ENCODE peak calls at places on chromosomes 5 and 9, in nine cellular contexts. Z is endothelial cell; Q is HCEC 1CT; C is neural progenitor cell; W is lung; T is SW480; O is activated effector memory CD4-positive, alpha-beta T cell treated with anti-CD3 and anti-CD28 coated beads, Interleukin-2, amount 50 U/mL, for 16 hours; X is GM20000; H is stimulated activated CD8-positive, alpha-beta memory T cell treated with anti-CD3 and anti-CD28 coated beads, Interleukin-15, amount 100 ng/mL, for 48 hours. G is an unnamed sample.

GRCh38 chr9:112348257-112348992 is 15.0 kb upstream of the PTBP3 start:
- DNase-seq in Z (peak; percentile 27), Q (peak; percentile 63), T (no peak), W (peak; percentile 86), C (peak; percentile 47), O (peak; percentile 89), H (peak; percentile 66), X (peak; percentile 27), G (peak; percentile 83)

GRCh38 chr9:97983524-97984187 is 515 bp downstream of the ANP32B start:
- DNase-seq in H (peak; percentile 21), O (peak; percentile 88), Z (peak; percentile 48), Q (peak; percentile 36), X (peak; percentile 79), C (peak; percentile 68), T (peak; percentile 36), W (peak; percentile 52), G (peak; percentile 75)

GRCh38 chr9:132744881-132745761 is 74.9 kb downstream of the GTF3C4 start:
- DNase-seq in W (no peak), Q (no peak), H (no peak), C (peak; percentile 85), O (no peak), Z (no peak), X (no peak), T (no peak), G (peak; percentile 29)

GRCh38 chr9:35791321-35791921 is at the start of gene NPR2:
- DNase-seq in C (peak; percentile 79), Q (peak; percentile 26), T (no peak), Z (peak; percentile 31), W (no peak), O (no peak), H (no peak), X (no peak), G (peak; percentile 71)

GRCh38 chr5:59188415-59189225 is 605.7 kb downstream of the RAB3C start:
- DNase-seq in O (peak; percentile 79), W (peak; percentile 72), Q (peak; percentile 70), Z (peak; percentile 60), X (peak; percentile 51), C (peak; percentile 88), T (peak; percentile 70), H (peak; percentile 26), G (peak; percentile 88)

GRCh38 chr5:28734396-28734795 is 1696.0 kb upstream of the CDH9 start:
- DNase-seq in H (no peak), C (no peak), T (no peak), Q (peak; percentile 81), W (no peak), O (no peak), Z (no peak), X (no peak), G (no peak)

GRCh38 chr9:31637265-31637664 is 747.2 kb upstream of the ACO1 start:
- DNase-seq in O (no peak), H (no peak), Z (no peak), C (no peak), T (no peak), W (no peak), Q (no peak), X (no peak), G (no peak)

GRCh38 chr9:112970939-112971338 is 41.1 kb downstream of the ZNF883 start:
- DNase-seq in Q (no peak), T (peak; percentile 42), H (no peak), X (no peak), O (no peak), C (no peak), Z (no peak), W (no peak), G (no peak)

GRCh38 chr5:124156408-124157027 is 589.9 kb downstream of the ZNF608 start:
- DNase-seq in W (no peak), X (no peak), C (no peak), H (no peak), T (no peak), O (no peak), Z (no peak), Q (peak; percentile 9), G (no peak)

GRCh38 chr9:74777136-74777879 is 110.4 kb downstream of the TRPM6 start:
- DNase-seq in X (peak; percentile 44), O (peak; percentile 88), Z (peak; percentile 74), C (peak; percentile 84), Q (peak; percentile 49), T (peak; percentile 34), W (peak; percentile 55), H (peak; percentile 24), G (peak; percentile 84)

GRCh38 chr5:66840527-66841013 is 244.4 kb downstream of the MAST4 start:
- DNase-seq in Q (peak; percentile 26), H (peak; percentile 8), T (peak; percentile 41), X (peak; percentile 58), O (no peak), W (no peak), C (no peak), Z (no peak), G (no peak)

GRCh38 chr9:130405657-130406257 is 39.0 kb upstream of the ASS1 start:
- DNase-seq in O (no peak), H (no peak), X (no peak), W (no peak), Q (no peak), Z (no peak), C (no peak), T (no peak), G (no peak)

GRCh38 chr5:179599100-179599499 is 24.4 kb downstream of the HNRNPH1 start:
- DNase-seq in H (no peak), O (no peak), C (no peak), Z (no peak), X (no peak), Q (no peak), W (no peak), T (no peak), G (no peak)

GRCh38 chr5:119270955-119271757 is 84.7 kb upstream of the TNFAIP8 start:
- DNase-seq in W (no peak), T (no peak), C (no peak), Q (no peak), X (no peak), H (no peak), O (no peak), Z (no peak), G (no peak)